ENCODE peak calls at places on chromosome 1, in four cellular contexts. One of them, this sample, is unnamed.

GRCh38 chr1:6461538-6462411 is 4.2 kb downstream of the TNFRSF25 start:
- DNase-seq in naive thymus-derived CD8-positive, alpha-beta T cell: no peak
- DNase-seq in lung microvascular endothelial cell: no peak
- DNase-seq in ELR: no peak
- DNase-seq in this sample: no peak

GRCh38 chr1:32195531-32195930 is 4.9 kb upstream of the CCDC28B start:
- DNase-seq in ELR: no peak
- DNase-seq in lung microvascular endothelial cell: no peak
- DNase-seq in naive thymus-derived CD8-positive, alpha-beta T cell: no peak
- DNase-seq in this sample: no peak

GRCh38 chr1:184051485-184052193 is at the start of gene TSEN15:
- DNase-seq in ELR: peak; percentile 88
- DNase-seq in naive thymus-derived CD8-positive, alpha-beta T cell: peak; percentile 64
- DNase-seq in lung microvascular endothelial cell: peak; percentile 80
- DNase-seq in this sample: peak; percentile 89

GRCh38 chr1:150280138-150280707 is 2.1 kb upstream of the CIART start:
- DNase-seq in ELR: no peak
- DNase-seq in lung microvascular endothelial cell: no peak
- DNase-seq in naive thymus-derived CD8-positive, alpha-beta T cell: no peak
- DNase-seq in this sample: no peak

GRCh38 chr1:46041551-46041950 is 90.9 kb downstream of the PIK3R3 start:
- DNase-seq in lung microvascular endothelial cell: no peak
- DNase-seq in naive thymus-derived CD8-positive, alpha-beta T cell: no peak
- DNase-seq in ELR: no peak
- DNase-seq in this sample: no peak

GRCh38 chr1:161098161-161099068 is at the start of gene KLHDC9:
- DNase-seq in naive thymus-derived CD8-positive, alpha-beta T cell: peak; percentile 39
- DNase-seq in lung microvascular endothelial cell: peak; percentile 82
- DNase-seq in ELR: peak; percentile 89
- DNase-seq in this sample: peak; percentile 80

GRCh38 chr1:34681481-34682451 is 73.1 kb upstream of the GJB5 start:
- DNase-seq in naive thymus-derived CD8-positive, alpha-beta T cell: peak; percentile 5
- DNase-seq in lung microvascular endothelial cell: peak; percentile 41
- DNase-seq in ELR: peak; percentile 46
- DNase-seq in this sample: peak; percentile 23

GRCh38 chr1:20733361-20733975 is 965 bp upstream of the SH2D5 start:
- DNase-seq in naive thymus-derived CD8-positive, alpha-beta T cell: no peak
- DNase-seq in ELR: peak; percentile 26
- DNase-seq in lung microvascular endothelial cell: no peak
- DNase-seq in this sample: no peak

This sample was measured in Daoy.